ENCODE peak calls at places on chromosomes 5 and 9, in ten cellular contexts. T, I, B, S, Y, X, Q, U, M and K are unnamed samples.

GRCh38 chr5:134177197-134178171 is 734 bp upstream of the SKP1 start:
- DNase-seq in T (peak; percentile 71), I (peak; percentile 68), B (peak; percentile 93), S (no peak), Y (no peak), X (peak; percentile 60), Q (no peak), U (no peak), M (no peak), K (peak; percentile 77)

GRCh38 chr9:113528811-113529210 is 65.3 kb downstream of the RGS3 start:
- DNase-seq in T (no peak), I (no peak), B (no peak), S (no peak), Y (no peak), X (no peak), Q (no peak), U (no peak), M (no peak), K (no peak)

GRCh38 chr5:65927497-65928340 is 1.3 kb downstream of the ERBIN start:
- DNase-seq in T (peak; percentile 50), I (no peak), B (peak; percentile 59), S (peak; percentile 36), Y (no peak), X (peak; percentile 76), Q (peak; percentile 18), U (no peak), M (peak; percentile 60), K (peak; percentile 11)

GRCh38 chr9:109517798-109518435 is 19.8 kb upstream of the PTPN3 start:
- DNase-seq in T (no peak), I (no peak), B (peak; percentile 51), S (no peak), Y (no peak), X (peak; percentile 32), Q (no peak), U (no peak), M (no peak), K (no peak)

GRCh38 chr5:74266836-74267235 is 373.7 kb downstream of the ENC1 start:
- DNase-seq in T (no peak), I (no peak), B (no peak), S (no peak), Y (no peak), X (no peak), Q (no peak), U (no peak), M (no peak), K (no peak)

GRCh38 chr5:5665225-5666075 is 243.0 kb downstream of the ICE1 start:
- DNase-seq in T (peak; percentile 88), I (no peak), B (peak; percentile 78), S (no peak), Y (no peak), X (peak; percentile 71), Q (no peak), U (no peak), M (peak; percentile 8), K (no peak)

GRCh38 chr5:112549605-112550161 is 130.6 kb upstream of the EPB41L4A start:
- DNase-seq in T (no peak), I (no peak), B (no peak), S (no peak), Y (no peak), X (no peak), Q (no peak), U (no peak), M (no peak), K (no peak)

GRCh38 chr9:128920381-128921058 is at the start of gene PHYHD1:
- DNase-seq in T (peak; percentile 40), I (peak; percentile 87), B (peak; percentile 86), S (no peak), Y (peak; percentile 67), X (peak; percentile 75), Q (no peak), U (no peak), M (peak; percentile 32), K (peak; percentile 50)

GRCh38 chr5:172659909-172660628 is 19.0 kb downstream of the NEURL1B start:
- DNase-seq in T (peak; percentile 7), I (peak; percentile 83), B (no peak), S (no peak), Y (peak; percentile 90), X (peak; percentile 28), Q (no peak), U (no peak), M (peak; percentile 91), K (peak; percentile 93)

GRCh38 chr9:75039006-75039405 is 10.9 kb upstream of the CARNMT1 start:
- DNase-seq in T (no peak), I (no peak), B (no peak), S (no peak), Y (no peak), X (peak; percentile 72), Q (no peak), U (no peak), M (no peak), K (no peak)

GRCh38 chr5:110354341-110354740 is 372.1 kb downstream of the TMEM232 start:
- DNase-seq in T (no peak), I (no peak), B (no peak), S (no peak), Y (no peak), X (no peak), Q (no peak), U (no peak), M (no peak), K (no peak)

GRCh38 chr5:121628783-121629182 is 222.9 kb upstream of the FTMT start:
- DNase-seq in T (no peak), I (no peak), B (peak; percentile 76), S (no peak), Y (no peak), X (peak; percentile 2), Q (no peak), U (no peak), M (no peak), K (no peak)

GRCh38 chr9:113616716-113617496 is 153.4 kb downstream of the RGS3 start:
- DNase-seq in T (peak; percentile 53), I (peak; percentile 54), B (no peak), S (no peak), Y (no peak), X (no peak), Q (no peak), U (no peak), M (no peak), K (no peak)

GRCh38 chr9:115969096-115969495 is 184.5 kb upstream of the PAPPA start:
- DNase-seq in T (peak; percentile 60), I (no peak), B (peak; percentile 50), S (no peak), Y (no peak), X (peak; percentile 65), Q (no peak), U (no peak), M (no peak), K (no peak)

GRCh38 chr5:153445875-153446567 is 44.4 kb upstream of the GRIA1 start:
- DNase-seq in T (peak; percentile 45), I (peak; percentile 62), B (peak; percentile 91), S (no peak), Y (no peak), X (peak; percentile 33), Q (no peak), U (no peak), M (peak; percentile 1), K (peak; percentile 6)

GRCh38 chr9:133731876-133732321 is 6.3 kb downstream of the SARDH start:
- DNase-seq in T (peak; percentile 60), I (peak; percentile 48), B (peak; percentile 59), S (no peak), Y (peak; percentile 50), X (peak; percentile 67), Q (no peak), U (no peak), M (peak; percentile 54), K (no peak)

GRCh38 chr9:100375677-100376076 is 22.9 kb upstream of the TEX10 start:
- DNase-seq in T (no peak), I (no peak), B (peak; percentile 26), S (no peak), Y (no peak), X (no peak), Q (no peak), U (no peak), M (no peak), K (no peak)

GRCh38 chr9:109164040-109164439 is 3.0 kb downstream of the FRRS1L start:
- DNase-seq in T (no peak), I (no peak), B (no peak), S (peak; percentile 42), Y (no peak), X (no peak), Q (no peak), U (no peak), M (peak; percentile 48), K (no peak)

GRCh38 chr9:7794196-7794595 is 5.4 kb downstream of the DMAC1 start:
- DNase-seq in T (no peak), I (no peak), B (no peak), S (no peak), Y (no peak), X (no peak), Q (no peak), U (no peak), M (no peak), K (no peak)

GRCh38 chr5:154107010-154107409 is 68.2 kb downstream of the MFAP3 start:
- DNase-seq in T (no peak), I (no peak), B (no peak), S (no peak), Y (no peak), X (no peak), Q (no peak), U (no peak), M (no peak), K (no peak)

GRCh38 chr5:101929628-101930027 is 366.5 kb downstream of the SLCO4C1 start:
- DNase-seq in T (no peak), I (no peak), B (no peak), S (no peak), Y (no peak), X (peak; percentile 62), Q (no peak), U (no peak), M (no peak), K (no peak)

GRCh38 chr5:123881791-123882244 is 369.8 kb downstream of the CSNK1G3 start:
- DNase-seq in T (peak; percentile 56), I (no peak), B (peak; percentile 88), S (no peak), Y (no peak), X (peak; percentile 61), Q (no peak), U (no peak), M (no peak), K (no peak)

GRCh38 chr9:22683393-22684075 is 236.9 kb downstream of the DMRTA1 start:
- DNase-seq in T (peak; percentile 93), I (no peak), B (peak; percentile 16), S (no peak), Y (no peak), X (peak; percentile 96), Q (no peak), U (no peak), M (no peak), K (no peak)

GRCh38 chr5:129098488-129099183 is 4.1 kb downstream of the ISOC1 start:
- DNase-seq in T (no peak), I (no peak), B (peak; percentile 24), S (no peak), Y (no peak), X (no peak), Q (no peak), U (no peak), M (peak; percentile 45), K (no peak)

GRCh38 chr5:157172408-157172807 is 6.3 kb upstream of the GARIN3 start:
- DNase-seq in T (no peak), I (no peak), B (no peak), S (peak; percentile 79), Y (no peak), X (no peak), Q (peak; percentile 84), U (peak; percentile 78), M (no peak), K (no peak)

GRCh38 chr5:158679221-158679641 is 420.5 kb downstream of the EBF1 start:
- DNase-seq in T (no peak), I (no peak), B (no peak), S (no peak), Y (no peak), X (no peak), Q (no peak), U (no peak), M (no peak), K (no peak)